ENCODE peak calls at places on chromosomes 4 and X, in four cellular contexts. X is colonic mucosa, J is right lobe of liver, K is dorsolateral prefrontal cortex. O is an unnamed sample.

GRCh38 chr4:48710446-48711209 is 69.5 kb downstream of the FRYL start:
- DNase-seq in J (no peak), X (no peak), K (no peak), O (no peak)

GRCh38 chr4:53716011-53716410 is 124.7 kb upstream of the LNX1 start:
- DNase-seq in K (no peak), X (no peak), J (no peak), O (no peak)

GRCh38 chr4:183347586-183347985 is 25.4 kb upstream of the CLDN24 start:
- DNase-seq in J (no peak), X (no peak), K (no peak), O (no peak)

GRCh38 chr4:88018471-88018870 is 11.0 kb downstream of the PKD2 start:
- DNase-seq in K (no peak), J (no peak), X (no peak), O (no peak)

GRCh38 chr4:110091426-110091825 is 107.0 kb downstream of the ELOVL6 start:
- DNase-seq in X (no peak), K (no peak), J (no peak), O (peak; percentile 83)

GRCh38 chr4:83285022-83285387 is 407 bp upstream of the COQ2 start:
- DNase-seq in K (no peak), J (no peak), X (peak; percentile 53), O (peak; percentile 22)

GRCh38 chrX:70998402-70999027 is 67.6 kb upstream of the SLC7A3 start:
- DNase-seq in X (peak; percentile 19), J (no peak), K (peak; percentile 7), O (peak; percentile 25)

GRCh38 chr4:175456131-175456530 is 355.9 kb downstream of the GPM6A start:
- DNase-seq in X (no peak), K (no peak), J (no peak), O (no peak)

GRCh38 chr4:2964077-2964471 is 703 bp downstream of the GRK4 start:
- DNase-seq in K (peak; percentile 24), J (no peak), X (no peak), O (no peak)

DNA sequence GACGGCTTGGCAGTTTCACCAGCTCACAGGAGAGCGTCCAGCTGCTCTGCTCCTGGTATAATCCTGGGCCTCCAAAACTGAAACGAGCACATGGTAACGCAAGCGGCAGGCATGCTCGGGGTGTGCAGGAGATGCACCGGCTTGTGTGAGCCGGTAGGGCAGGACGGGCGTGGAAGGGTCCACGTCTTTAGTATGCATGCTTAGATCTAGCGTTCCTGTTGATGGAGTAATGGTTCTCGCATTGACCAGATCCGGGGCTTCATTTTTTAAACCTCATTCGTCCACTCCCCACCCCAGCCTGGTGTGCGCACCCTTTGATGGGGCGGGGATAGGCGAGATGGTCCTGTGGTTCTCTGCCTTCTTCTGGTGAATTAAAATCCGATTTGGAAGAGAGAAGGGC is 39.7 kb downstream of the FAM149A start:
- DNase-seq in K (no peak), X (peak; percentile 27), J (peak; percentile 44), O (peak; percentile 15)
- TF ChIP-seq CTCF in K (no peak), X (no peak), J (no peak), O (no peak)

DNA sequence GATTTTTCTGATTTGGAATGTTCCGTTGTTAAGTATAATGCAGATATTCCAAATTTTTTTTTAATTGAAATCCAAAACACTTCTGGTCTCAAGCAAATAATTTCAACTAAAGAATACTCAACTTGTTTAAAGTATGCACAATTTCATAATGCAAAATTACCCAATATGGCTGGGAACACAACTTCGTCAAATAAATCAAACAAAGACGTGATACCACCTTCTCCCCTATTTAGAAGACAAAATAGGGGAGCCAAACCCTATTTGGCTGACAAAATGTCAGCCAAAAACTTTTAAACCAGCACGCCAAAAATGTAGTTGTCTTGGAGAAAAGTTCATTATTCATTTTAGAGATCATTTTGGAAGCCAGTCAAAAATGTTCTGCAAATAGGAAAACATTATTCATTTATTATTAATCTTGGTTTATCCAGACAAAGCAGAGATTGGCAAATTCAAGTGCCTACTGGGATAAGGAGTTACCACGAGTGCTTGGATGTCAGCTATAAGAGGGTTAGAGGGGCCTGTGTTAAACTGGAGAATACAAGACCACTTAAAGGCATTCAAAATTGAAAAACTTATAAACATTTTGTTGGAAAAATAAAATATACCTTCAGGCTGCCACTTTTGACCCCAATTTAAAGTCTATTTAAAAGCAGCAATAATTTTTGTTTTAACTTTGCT is 3.3 kb upstream of the TKTL2 start:
- DNase-seq in K (no peak), J (no peak), X (no peak), O (no peak)
- H3K27ac ChIP-seq in K (no peak overlapping the region), J (no peak overlapping the region), X (no peak overlapping the region), O (no peak overlapping the region)

GRCh38 chrX:56564921-56565861 is 1.8 kb downstream of the UBQLN2 start:
- DNase-seq in J (no peak), X (peak; percentile 21), K (no peak), O (no peak)

GRCh38 chrX:56564182-56564885 is 907 bp downstream of the UBQLN2 start:
- DNase-seq in K (no peak), J (no peak), X (peak; percentile 23), O (peak; percentile 26)

GRCh38 chrX:56563231-56564116 is at the start of gene UBQLN2:
- DNase-seq in K (peak; percentile 83), J (peak; percentile 86), X (peak; percentile 82), O (peak; percentile 34)
- TF ChIP-seq CTCF in K (peak; percentile 29), J (no peak), X (no peak), O (peak; percentile 12)

GRCh38 chr4:10063544-10064300 is 42.4 kb upstream of the SLC2A9 start:
- DNase-seq in J (peak; percentile 61), K (peak; percentile 57), X (no peak), O (peak; percentile 38)
- H3K27ac ChIP-seq in J (no peak overlapping the region), K (peak overlapping the region; percentile 79), X (no peak overlapping the region), O (peak overlapping the region; percentile 40)

DNA sequence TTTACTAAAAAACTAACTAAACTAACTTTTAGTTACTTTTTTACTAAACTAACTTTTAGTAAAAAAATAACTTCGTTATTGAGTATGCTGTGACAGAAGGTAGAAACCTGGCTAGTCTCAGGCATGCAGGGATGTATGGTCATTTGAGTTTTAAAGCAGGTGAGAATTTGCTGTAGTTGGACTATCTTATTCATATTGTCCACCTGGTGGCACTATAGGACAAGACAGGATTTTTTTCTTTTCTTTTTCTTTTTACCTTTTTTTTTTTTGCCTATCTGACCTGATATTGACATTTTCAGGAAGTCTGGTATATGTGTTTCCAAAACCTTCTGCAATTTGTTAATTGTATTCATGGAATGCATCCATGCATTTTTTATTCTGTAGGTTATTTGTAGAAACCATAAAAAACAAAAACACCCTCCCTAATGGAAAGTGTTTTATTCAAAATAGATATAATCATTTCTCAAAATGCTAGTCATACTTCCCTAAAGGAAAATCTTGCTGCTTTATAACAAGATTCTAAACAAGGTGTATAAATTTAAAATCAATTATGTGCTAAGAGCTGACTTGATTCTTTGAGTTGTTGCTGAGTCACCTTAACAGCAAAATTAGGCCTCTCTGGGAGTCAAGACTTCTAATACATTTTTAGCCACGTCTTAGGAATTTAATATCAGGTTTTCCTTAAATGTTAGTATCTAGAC is 201.2 kb upstream of the GNPDA2 start:
- DNase-seq in K (no peak), J (no peak), X (no peak), O (peak; percentile 17)
- TF ChIP-seq CTCF in K (peak; percentile 55), J (peak; percentile 35), X (peak; percentile 20), O (peak; percentile 75)

GRCh38 chrX:46573896-46574336 is 351 bp downstream of the CHST7 start:
- DNase-seq in K (no peak), X (peak; percentile 49), J (peak; percentile 51), O (no peak)
- H3K27ac ChIP-seq in K (peak overlapping the region; percentile 75), X (peak overlapping the region; percentile 39), J (peak overlapping the region; percentile 40), O (peak overlapping the region; percentile 51)

O was measured in RWPE1.